ENCODE peak calls at places on chromosome 21, in six cellular contexts. C is mucosa of descending colon; T is cerebellar cortex; F is iPS-NIHi11; B is SJCRH30; G is activated T-helper 2 cell treated with anti-CD3 and anti-CD28 coated beads, Interferon-gamma antibody, Interleukin-2, Interleukin-4, amounts not matched to agents 10 μg/mL and 5 μg/mL and 100 μg/mL, durations not matched to agents 14 hours and 24 hours and 36 hours. N is an unnamed sample.

GRCh38 chr21:31725202-31725840 is 6.6 kb downstream of the SCAF4 start:
- DNase-seq in C (no peak), T (no peak), F (no peak), B (no peak), G (no peak), N (no peak)

GRCh38 chr21:25362375-25363267 is 244.7 kb downstream of the MRPL39 start:
- DNase-seq in C (no peak), T (no peak), F (no peak), B (no peak), G (no peak), N (no peak)

GRCh38 chr21:34835526-34835925 is 166.7 kb downstream of the CLIC6 start:
- DNase-seq in C (no peak), T (no peak), F (peak), B (no peak), G (no peak), N (no peak)

GRCh38 chr21:42674351-42674940 is 21.0 kb downstream of the PDE9A start:
- DNase-seq in C (no peak), T (no peak), F (peak), B (peak), G (no peak), N (peak)

GRCh38 chr21:15062566-15062965 is 2.2 kb downstream of the NRIP1 start:
- DNase-seq in C (no peak), T (no peak), F (no peak), B (peak), G (no peak), N (peak)

GRCh38 chr21:26060335-26061115 is 110.0 kb downstream of the APP start:
- DNase-seq in C (no peak), T (no peak), F (no peak), B (peak), G (no peak), N (peak)

GRCh38 chr21:34899302-34899701 is 149.8 kb downstream of the RUNX1 start:
- DNase-seq in C (no peak), T (no peak), F (no peak), B (no peak), G (no peak), N (no peak)

GRCh38 chr21:32887026-32887425 is 115.5 kb upstream of the PAXBP1 start:
- DNase-seq in C (no peak), T (no peak), F (no peak), B (peak), G (no peak), N (no peak)

GRCh38 chr21:17780539-17780938 is 38.6 kb downstream of the C21orf91 start:
- DNase-seq in C (no peak), T (no peak), F (no peak), B (no peak), G (no peak), N (peak)

GRCh38 chr21:23638131-23638530 is 1969.2 kb downstream of the MRPL39 start:
- DNase-seq in C (no peak), T (no peak), F (no peak), B (no peak), G (no peak), N (no peak)

GRCh38 chr21:34313116-34313515 is 50.7 kb upstream of the KCNE2 start:
- DNase-seq in C (no peak), T (no peak), F (no peak), B (no peak), G (no peak), N (no peak)

GRCh38 chr21:15826147-15826780 is 96.5 kb downstream of the USP25 start:
- DNase-seq in C (peak), T (peak), F (peak), B (peak), G (peak), N (peak)

GRCh38 chr21:17270234-17270633 is 242.6 kb upstream of the CXADR start:
- DNase-seq in C (peak), T (peak), F (peak), B (peak), G (no peak), N (peak)

GRCh38 chr21:43287974-43288755 is 119.4 kb downstream of the CRYAA start:
- DNase-seq in C (peak), T (no peak), F (no peak), B (peak), G (no peak), N (no peak)

GRCh38 chr21:36613554-36613953 is 85.4 kb upstream of the SIM2 start:
- DNase-seq in C (no peak), T (no peak), F (no peak), B (no peak), G (no peak), N (no peak)

GRCh38 chr21:43340491-43341348 is 86.2 kb downstream of the SIK1 start:
- DNase-seq in C (no peak), T (no peak), F (no peak), B (peak), G (no peak), N (no peak)

GRCh38 chr21:14691924-14692323 is 145.8 kb upstream of the SAMSN1 start:
- DNase-seq in C (no peak), T (no peak), F (no peak), B (no peak), G (no peak), N (no peak)

GRCh38 chr21:36719614-36720013 is 20.7 kb downstream of the SIM2 start:
- DNase-seq in C (peak), T (no peak), F (no peak), B (no peak), G (no peak), N (no peak)